ENCODE peak calls at places on chromosomes 2 and 18, in ten cellular contexts. One of them, this sample, is unnamed.

GRCh38 chr2:11681722-11682589 is 12.0 kb upstream of the NTSR2 start:
- DNase-seq in pons: no peak
- DNase-seq in C1 segment of cervical spinal cord: no peak
- DNase-seq in KG1: peak
- DNase-seq in epithelial cell of prostate: no peak
- DNase-seq in GM13976: peak
- DNase-seq in HTR-8/SVneo: peak
- DNase-seq in activated naive CD4-positive, alpha-beta T cell: no peak
- DNase-seq in activated CD8-positive, alpha-beta memory T cell treated with anti-CD3 and anti-CD28 coated beads, Interleukin-2, amount 10 ng/mL, durations not matched to agents 7 days and 5 days: peak
- DNase-seq in T1000: no peak
- DNase-seq in this sample: peak

GRCh38 chr2:142140434-142140845 is 9.6 kb upstream of the LRP1B start:
- DNase-seq in pons: peak
- DNase-seq in epithelial cell of prostate: no peak
- DNase-seq in KG1: peak
- DNase-seq in HTR-8/SVneo: peak
- DNase-seq in GM13976: no peak
- DNase-seq in T1000: no peak
- DNase-seq in activated naive CD4-positive, alpha-beta T cell: no peak
- DNase-seq in activated CD8-positive, alpha-beta memory T cell treated with anti-CD3 and anti-CD28 coated beads, Interleukin-2, amount 10 ng/mL, durations not matched to agents 7 days and 5 days: no peak
- DNase-seq in C1 segment of cervical spinal cord: no peak
- DNase-seq in this sample: no peak

GRCh38 chr2:238600506-238601432 is 174.0 kb downstream of the ASB1 start:
- DNase-seq in GM13976: no peak
- DNase-seq in activated CD8-positive, alpha-beta memory T cell treated with anti-CD3 and anti-CD28 coated beads, Interleukin-2, amount 10 ng/mL, durations not matched to agents 7 days and 5 days: no peak
- DNase-seq in activated naive CD4-positive, alpha-beta T cell: no peak
- DNase-seq in KG1: no peak
- DNase-seq in epithelial cell of prostate: no peak
- DNase-seq in pons: no peak
- DNase-seq in HTR-8/SVneo: no peak
- DNase-seq in T1000: no peak
- DNase-seq in C1 segment of cervical spinal cord: no peak
- DNase-seq in this sample: no peak

GRCh38 chr18:5440297-5440696 is 103.5 kb downstream of the EPB41L3 start:
- DNase-seq in pons: peak
- DNase-seq in epithelial cell of prostate: no peak
- DNase-seq in activated naive CD4-positive, alpha-beta T cell: no peak
- DNase-seq in HTR-8/SVneo: no peak
- DNase-seq in T1000: no peak
- DNase-seq in KG1: no peak
- DNase-seq in C1 segment of cervical spinal cord: no peak
- DNase-seq in activated CD8-positive, alpha-beta memory T cell treated with anti-CD3 and anti-CD28 coated beads, Interleukin-2, amount 10 ng/mL, durations not matched to agents 7 days and 5 days: no peak
- DNase-seq in GM13976: peak
- DNase-seq in this sample: no peak

GRCh38 chr18:12750076-12750707 is 47.4 kb downstream of the PSMG2 start:
- DNase-seq in T1000: no peak
- DNase-seq in epithelial cell of prostate: no peak
- DNase-seq in C1 segment of cervical spinal cord: no peak
- DNase-seq in GM13976: peak
- DNase-seq in activated naive CD4-positive, alpha-beta T cell: no peak
- DNase-seq in KG1: no peak
- DNase-seq in HTR-8/SVneo: no peak
- DNase-seq in activated CD8-positive, alpha-beta memory T cell treated with anti-CD3 and anti-CD28 coated beads, Interleukin-2, amount 10 ng/mL, durations not matched to agents 7 days and 5 days: no peak
- DNase-seq in pons: no peak
- DNase-seq in this sample: peak

GRCh38 chr2:215712219-215712849 is 276.5 kb upstream of the FN1 start:
- DNase-seq in HTR-8/SVneo: no peak
- DNase-seq in KG1: no peak
- DNase-seq in activated CD8-positive, alpha-beta memory T cell treated with anti-CD3 and anti-CD28 coated beads, Interleukin-2, amount 10 ng/mL, durations not matched to agents 7 days and 5 days: no peak
- DNase-seq in activated naive CD4-positive, alpha-beta T cell: no peak
- DNase-seq in C1 segment of cervical spinal cord: no peak
- DNase-seq in pons: no peak
- DNase-seq in T1000: no peak
- DNase-seq in epithelial cell of prostate: no peak
- DNase-seq in GM13976: no peak
- DNase-seq in this sample: no peak

GRCh38 chr2:163768881-163769681 is 33.3 kb upstream of the FIGN start:
- DNase-seq in activated CD8-positive, alpha-beta memory T cell treated with anti-CD3 and anti-CD28 coated beads, Interleukin-2, amount 10 ng/mL, durations not matched to agents 7 days and 5 days: no peak
- DNase-seq in C1 segment of cervical spinal cord: no peak
- DNase-seq in KG1: no peak
- DNase-seq in T1000: no peak
- DNase-seq in activated naive CD4-positive, alpha-beta T cell: no peak
- DNase-seq in HTR-8/SVneo: no peak
- DNase-seq in epithelial cell of prostate: no peak
- DNase-seq in GM13976: no peak
- DNase-seq in pons: no peak
- DNase-seq in this sample: no peak

GRCh38 chr2:145012214-145012670 is 492.3 kb upstream of the ZEB2 start:
- DNase-seq in T1000: no peak
- DNase-seq in HTR-8/SVneo: no peak
- DNase-seq in GM13976: no peak
- DNase-seq in epithelial cell of prostate: peak
- DNase-seq in pons: no peak
- DNase-seq in activated naive CD4-positive, alpha-beta T cell: no peak
- DNase-seq in C1 segment of cervical spinal cord: no peak
- DNase-seq in activated CD8-positive, alpha-beta memory T cell treated with anti-CD3 and anti-CD28 coated beads, Interleukin-2, amount 10 ng/mL, durations not matched to agents 7 days and 5 days: no peak
- DNase-seq in KG1: no peak
- DNase-seq in this sample: no peak

GRCh38 chr2:237159006-237159897 is 73.6 kb downstream of the COPS8 start:
- DNase-seq in HTR-8/SVneo: no peak
- DNase-seq in epithelial cell of prostate: no peak
- DNase-seq in T1000: no peak
- DNase-seq in C1 segment of cervical spinal cord: no peak
- DNase-seq in pons: no peak
- DNase-seq in activated CD8-positive, alpha-beta memory T cell treated with anti-CD3 and anti-CD28 coated beads, Interleukin-2, amount 10 ng/mL, durations not matched to agents 7 days and 5 days: no peak
- DNase-seq in KG1: no peak
- DNase-seq in GM13976: no peak
- DNase-seq in activated naive CD4-positive, alpha-beta T cell: no peak
- DNase-seq in this sample: no peak

GRCh38 chr2:234989183-234989701 is 37.4 kb downstream of the SH3BP4 start:
- DNase-seq in activated naive CD4-positive, alpha-beta T cell: no peak
- DNase-seq in T1000: peak
- DNase-seq in activated CD8-positive, alpha-beta memory T cell treated with anti-CD3 and anti-CD28 coated beads, Interleukin-2, amount 10 ng/mL, durations not matched to agents 7 days and 5 days: no peak
- DNase-seq in KG1: no peak
- DNase-seq in C1 segment of cervical spinal cord: peak
- DNase-seq in GM13976: no peak
- DNase-seq in pons: peak
- DNase-seq in HTR-8/SVneo: no peak
- DNase-seq in epithelial cell of prostate: no peak
- DNase-seq in this sample: peak

GRCh38 chr18:5709476-5710095 is 165.8 kb upstream of the EPB41L3 start:
- DNase-seq in pons: no peak
- DNase-seq in GM13976: no peak
- DNase-seq in activated naive CD4-positive, alpha-beta T cell: no peak
- DNase-seq in T1000: no peak
- DNase-seq in KG1: no peak
- DNase-seq in HTR-8/SVneo: no peak
- DNase-seq in C1 segment of cervical spinal cord: no peak
- DNase-seq in activated CD8-positive, alpha-beta memory T cell treated with anti-CD3 and anti-CD28 coated beads, Interleukin-2, amount 10 ng/mL, durations not matched to agents 7 days and 5 days: no peak
- DNase-seq in epithelial cell of prostate: no peak
- DNase-seq in this sample: no peak

GRCh38 chr2:146981921-146982320 is 862.9 kb upstream of the ACVR2A start:
- DNase-seq in activated naive CD4-positive, alpha-beta T cell: no peak
- DNase-seq in C1 segment of cervical spinal cord: no peak
- DNase-seq in pons: no peak
- DNase-seq in GM13976: no peak
- DNase-seq in HTR-8/SVneo: no peak
- DNase-seq in activated CD8-positive, alpha-beta memory T cell treated with anti-CD3 and anti-CD28 coated beads, Interleukin-2, amount 10 ng/mL, durations not matched to agents 7 days and 5 days: no peak
- DNase-seq in T1000: no peak
- DNase-seq in KG1: no peak
- DNase-seq in epithelial cell of prostate: no peak
- DNase-seq in this sample: peak